ENCODE peak calls at places on chromosome 2, in four cellular contexts. S is CD4-positive, alpha-beta memory T cell; I is retinal pigment epithelial cell; Z is hepatocyte. Y is an unnamed sample.

GRCh38 chr2:30235008-30235655 is 3.8 kb downstream of the LBH start:
- DNase-seq in I (no peak), Z (no peak), S (no peak), Y (no peak)

GRCh38 chr2:113060396-113060795 is 1.4 kb downstream of the IL36RN start:
- DNase-seq in I (no peak), S (no peak), Z (peak), Y (no peak)

GRCh38 chr2:138841459-138841858 is 61.3 kb upstream of the NXPH2 start:
- DNase-seq in Z (no peak), S (no peak), I (no peak), Y (no peak)

GRCh38 chr2:101478561-101479001 is 3.7 kb upstream of the RFX8 start:
- DNase-seq in I (no peak), Z (no peak), S (no peak), Y (no peak)

GRCh38 chr2:164667566-164667965 is 46.3 kb upstream of the GRB14 start:
- DNase-seq in S (no peak), Z (no peak), I (no peak), Y (no peak)

GRCh38 chr2:42636956-42637355 is 68.5 kb downstream of the MTA3 start:
- DNase-seq in S (no peak), Z (no peak), I (no peak), Y (no peak)

GRCh38 chr2:227154976-227155375 is 9.0 kb downstream of the COL4A4 start:
- DNase-seq in S (no peak), Z (no peak), I (peak), Y (peak)

GRCh38 chr2:229164545-229165249 is 106.4 kb downstream of the PID1 start:
- DNase-seq in Z (peak), S (no peak), I (no peak), Y (no peak)

GRCh38 chr2:233409286-233409991 is 55.1 kb downstream of the DGKD start:
- DNase-seq in Z (no peak), S (peak), I (no peak), Y (no peak)

GRCh38 chr2:222797308-222797707 is 63.5 kb upstream of the ACSL3 start:
- DNase-seq in I (peak), S (no peak), Z (no peak), Y (no peak)

GRCh38 chr2:39682078-39682477 is 16.4 kb downstream of the TMEM178A start:
- DNase-seq in Z (no peak), I (no peak), S (no peak), Y (no peak)

GRCh38 chr2:41872646-41873045 is 175.2 kb upstream of the PKDCC start:
- DNase-seq in Z (no peak), I (no peak), S (no peak), Y (no peak)

GRCh38 chr2:232415138-232415690 is 8.6 kb downstream of the ALPG start:
- DNase-seq in I (no peak), S (no peak), Z (no peak), Y (no peak)

GRCh38 chr2:161426788-161427412 is 10.8 kb downstream of the TBR1 start:
- DNase-seq in I (no peak), Z (no peak), S (peak), Y (no peak)
- H3K4me3 ChIP-seq in I (peak), Z (peak), S (peak), Y (no peak)

GRCh38 chr2:144280009-144280408 is 239.9 kb downstream of the ZEB2 start:
- DNase-seq in Z (no peak), I (no peak), S (no peak), Y (no peak)

GRCh38 chr2:144274131-144274530 is 245.8 kb downstream of the ZEB2 start:
- DNase-seq in Z (no peak), S (no peak), I (no peak), Y (no peak)

GRCh38 chr2:144275340-144275739 is 244.6 kb downstream of the ZEB2 start:
- DNase-seq in Z (no peak), I (no peak), S (no peak), Y (no peak)

GRCh38 chr2:144279165-144279564 is 240.8 kb downstream of the ZEB2 start:
- DNase-seq in S (no peak), I (no peak), Z (no peak), Y (no peak)

DNA sequence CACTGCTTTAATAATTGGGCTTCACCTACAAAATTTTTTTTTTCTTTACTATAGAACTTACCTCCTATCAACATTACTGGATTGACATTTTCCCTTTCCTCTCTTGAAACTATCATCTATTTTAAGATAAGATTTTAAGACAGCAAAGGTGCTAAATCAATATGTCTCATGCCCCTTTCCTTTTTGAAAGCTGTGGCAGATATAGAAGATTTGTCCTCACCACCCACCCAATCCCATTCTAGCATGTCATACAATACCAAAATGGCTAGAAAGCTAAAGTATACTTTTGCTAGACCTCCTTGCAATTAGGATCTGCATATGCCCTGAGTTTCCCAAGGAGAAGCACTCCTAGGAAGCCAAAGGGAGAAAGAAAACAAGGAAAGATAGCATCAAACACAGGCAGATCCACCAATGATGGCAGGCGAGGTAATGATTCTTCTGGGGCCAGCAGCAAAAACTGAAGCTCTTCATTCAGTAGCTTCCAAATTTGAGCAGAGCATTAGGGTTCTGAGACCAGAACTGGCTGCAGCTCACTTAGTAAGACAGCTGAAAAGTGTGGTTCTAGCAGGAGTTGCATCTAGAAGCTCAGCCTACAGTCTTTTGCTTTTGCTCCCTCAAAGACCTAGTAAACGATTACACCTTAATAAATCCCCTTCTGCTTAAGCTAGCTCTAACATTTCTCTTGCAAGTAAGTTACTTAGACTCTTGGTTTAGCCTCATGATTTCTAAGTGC is 242.1 kb downstream of the ZEB2 start:
- DNase-seq in I (no peak), S (no peak), Z (no peak), Y (no peak)
- H3K4me3 ChIP-seq in I (no peak), S (no peak), Z (no peak), Y (no peak)

GRCh38 chr2:173989160-173989885 is 24.1 kb upstream of the SP3 start:
- DNase-seq in Z (no peak), I (no peak), S (no peak), Y (no peak)

GRCh38 chr2:173990970-173991819 is 26.0 kb upstream of the SP3 start:
- DNase-seq in S (no peak), I (no peak), Z (peak), Y (no peak)

GRCh38 chr2:173986805-173987204 is 21.6 kb upstream of the SP3 start:
- DNase-seq in Z (no peak), S (no peak), I (no peak), Y (no peak)

GRCh38 chr2:173991857-173992588 is 26.9 kb upstream of the SP3 start:
- DNase-seq in Z (no peak), I (no peak), S (no peak), Y (no peak)

DNA sequence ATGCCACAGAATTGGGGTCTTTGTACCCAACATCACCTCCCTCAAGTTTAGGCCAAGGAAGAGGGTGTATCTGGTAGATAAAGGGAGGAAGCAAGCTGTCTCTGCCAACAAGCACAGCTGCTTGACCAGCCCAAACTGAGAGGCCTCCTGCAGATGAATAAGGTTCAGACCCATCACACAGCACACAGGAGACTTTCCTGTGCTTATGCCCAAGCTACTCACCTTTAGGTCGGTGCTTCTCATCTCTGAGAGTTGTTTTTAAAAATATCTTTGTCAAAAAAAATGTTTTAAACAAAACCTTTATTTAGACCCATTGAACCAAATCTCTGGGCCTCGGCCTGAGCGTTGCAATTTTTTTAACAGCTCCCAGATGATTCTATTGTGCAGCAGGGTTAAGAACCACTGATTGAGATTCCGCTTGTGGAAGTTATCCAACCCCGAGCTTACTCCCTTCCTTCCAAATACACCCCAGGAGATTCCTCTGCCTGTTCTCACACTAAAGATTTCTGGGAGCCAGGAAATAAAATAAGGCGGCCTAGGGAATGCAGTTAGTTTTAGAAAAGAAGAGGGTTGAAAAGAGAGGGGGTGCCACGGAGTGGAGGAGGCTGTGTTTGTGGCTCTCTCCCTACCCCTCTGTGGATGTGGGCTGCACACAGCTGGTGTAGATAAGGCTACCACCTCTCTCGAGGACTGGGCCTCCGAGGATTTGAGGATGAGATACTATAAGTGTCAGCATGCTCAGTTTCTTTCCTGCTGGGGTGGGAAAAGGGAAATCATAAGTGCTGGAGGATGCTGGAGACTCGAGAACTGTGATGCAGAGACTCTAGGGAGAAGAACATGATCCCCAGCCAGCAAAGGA is 24.9 kb upstream of the SP3 start:
- DNase-seq in Z (no peak), I (no peak), S (no peak), Y (no peak)
- H3K4me3 ChIP-seq in Z (no peak), I (no peak), S (no peak), Y (no peak)

GRCh38 chr2:66578853-66579158 is 143.9 kb downstream of the MEIS1 start:
- DNase-seq in Z (no peak), S (no peak), I (no peak), Y (no peak)
- H3K4me3 ChIP-seq in Z (no peak), S (no peak), I (no peak), Y (no peak)

GRCh38 chr2:111071480-111072143 is 49.1 kb upstream of the BCL2L11 start:
- DNase-seq in Z (no peak), I (peak), S (no peak), Y (peak)
- H3K4me3 ChIP-seq in Z (no peak), I (no peak), S (no peak), Y (no peak)

GRCh38 chr2:230794472-230794871 is 70.3 kb upstream of the ITM2C start:
- DNase-seq in S (peak), I (no peak), Z (peak), Y (no peak)
- H3K4me3 ChIP-seq in S (no peak), I (no peak), Z (no peak), Y (no peak)

DNA sequence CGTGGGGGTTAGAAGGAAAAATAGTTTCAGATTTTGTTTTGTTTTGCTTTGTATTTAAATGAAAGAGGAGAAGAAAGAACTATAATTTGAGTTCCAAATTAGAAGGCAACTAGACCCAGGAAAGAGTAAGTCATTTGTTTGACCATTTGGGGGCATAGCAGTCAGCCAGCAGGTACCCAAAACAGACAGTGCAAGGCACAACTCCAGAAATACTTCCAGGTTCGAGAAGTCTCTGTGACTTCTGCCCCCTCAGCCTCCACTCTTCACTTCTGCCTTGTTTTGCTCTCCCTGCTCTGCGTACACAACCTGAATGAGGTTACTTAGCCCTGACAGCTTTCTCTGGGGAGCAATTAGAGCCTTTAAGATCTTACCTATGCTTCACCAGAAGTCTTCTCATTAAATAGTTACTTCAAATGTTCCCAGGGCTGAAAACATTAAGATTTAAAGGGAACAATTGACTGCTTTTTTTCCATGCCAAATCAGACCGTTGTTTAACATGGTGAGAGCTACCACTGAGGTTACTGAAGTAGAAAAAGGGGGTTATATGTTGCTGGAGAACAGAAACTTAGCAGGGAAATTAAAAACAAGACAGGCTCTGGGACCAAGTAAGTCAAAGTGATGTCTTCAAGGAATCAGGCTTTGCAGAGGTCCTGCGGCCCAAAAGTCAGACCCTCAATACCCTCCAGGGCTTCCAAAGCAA is 216.9 kb downstream of the BCL11A start:
- DNase-seq in I (no peak), S (no peak), Z (no peak), Y (no peak)
- H3K4me3 ChIP-seq in I (no peak), S (no peak), Z (no peak), Y (no peak)

DNA sequence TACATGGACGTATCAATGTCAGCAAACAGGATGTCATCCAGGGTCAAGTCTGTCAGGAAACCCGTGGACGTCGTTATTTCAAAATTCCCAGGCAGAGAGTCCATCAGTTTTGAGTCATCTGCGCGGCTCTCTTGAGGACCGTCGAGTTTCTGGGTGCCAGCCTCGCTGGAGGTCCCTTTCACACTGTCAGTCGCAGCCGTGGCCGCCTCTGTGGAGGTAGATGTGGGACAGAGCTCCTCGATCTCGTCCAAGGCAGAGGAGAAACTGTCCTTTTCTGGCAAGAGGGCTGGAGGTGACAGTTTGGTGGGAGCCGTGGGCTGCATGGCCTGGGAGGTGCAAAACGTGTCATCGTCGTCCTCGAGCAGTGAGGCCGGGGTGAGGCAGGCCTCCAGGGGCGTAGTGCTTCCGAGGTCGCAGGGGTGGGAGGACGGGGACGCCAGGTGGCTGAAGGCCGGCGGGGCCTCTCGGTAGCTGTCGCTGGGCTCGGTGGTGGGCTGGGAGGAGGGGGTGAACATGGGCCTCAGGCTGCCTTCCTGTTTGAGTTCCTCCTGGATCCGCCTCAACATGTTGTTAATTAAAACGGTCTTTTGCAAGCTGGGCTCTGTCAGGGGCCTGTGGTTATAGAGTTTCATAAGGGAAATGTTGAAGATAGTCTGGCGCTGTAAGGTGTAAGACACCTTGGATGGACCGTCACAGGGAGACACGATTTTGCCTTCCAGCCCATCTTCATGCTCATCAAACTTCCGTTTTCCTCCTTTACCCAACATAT is 17.4 kb downstream of the SERTAD2 start:
- DNase-seq in I (no peak), Z (no peak), S (no peak), Y (no peak)
- H3K4me3 ChIP-seq in I (no peak), Z (no peak), S (no peak), Y (no peak)